ENCODE peak calls at places on chromosomes 3 and 15, in five cellular contexts. E is fibroblast of the aortic adventitia, M is Calu3, L is testis, X is GM23338. G is an unnamed sample.

GRCh38 chr3:10189557-10190374 is 25.0 kb downstream of the IRAK2 start:
- DNase-seq in E (peak), M (peak), X (no peak), L (peak), G (no peak)

GRCh38 chr3:173221010-173221409 is 80.0 kb upstream of the SPATA16 start:
- DNase-seq in E (peak), X (peak), M (peak), L (no peak), G (no peak)

GRCh38 chr15:84082739-84083138 is 152.8 kb upstream of the GOLGA6L4 start:
- DNase-seq in X (no peak), L (no peak), M (no peak), E (peak), G (no peak)

GRCh38 chr3:8052599-8053185 is 448.9 kb upstream of the LMCD1 start:
- DNase-seq in L (peak), E (no peak), M (no peak), X (no peak), G (no peak)

GRCh38 chr3:64998317-64998716 is 310.5 kb upstream of the ADAMTS9 start:
- DNase-seq in X (no peak), L (no peak), E (no peak), M (no peak), G (no peak)

GRCh38 chr15:44315164-44315563 is 26.6 kb downstream of the GOLM2 start:
- DNase-seq in E (no peak), X (no peak), M (no peak), L (no peak), G (no peak)

GRCh38 chr3:38114875-38115644 is 21.9 kb downstream of the ACAA1 start:
- DNase-seq in E (no peak), X (no peak), L (no peak), M (no peak), G (no peak)

GRCh38 chr3:117218709-117219108 is 509.1 kb downstream of the TUSC7 start:
- DNase-seq in M (no peak), E (no peak), X (no peak), L (no peak), G (no peak)

GRCh38 chr15:74726774-74727164 is 1.4 kb upstream of the CYP1A1 start:
- DNase-seq in M (no peak), E (no peak), X (peak), L (no peak), G (no peak)

GRCh38 chr3:25556504-25556903 is 108.2 kb downstream of the TOP2B start:
- DNase-seq in L (no peak), M (no peak), X (no peak), E (peak), G (no peak)

GRCh38 chr3:177893321-177893720 is 642.9 kb upstream of the KCNMB2 start:
- DNase-seq in L (peak), X (peak), M (no peak), E (no peak), G (no peak)
- TF ChIP-seq CTCF in L (no peak), X (no peak), M (no peak), E (peak), G (no peak)

DNA sequence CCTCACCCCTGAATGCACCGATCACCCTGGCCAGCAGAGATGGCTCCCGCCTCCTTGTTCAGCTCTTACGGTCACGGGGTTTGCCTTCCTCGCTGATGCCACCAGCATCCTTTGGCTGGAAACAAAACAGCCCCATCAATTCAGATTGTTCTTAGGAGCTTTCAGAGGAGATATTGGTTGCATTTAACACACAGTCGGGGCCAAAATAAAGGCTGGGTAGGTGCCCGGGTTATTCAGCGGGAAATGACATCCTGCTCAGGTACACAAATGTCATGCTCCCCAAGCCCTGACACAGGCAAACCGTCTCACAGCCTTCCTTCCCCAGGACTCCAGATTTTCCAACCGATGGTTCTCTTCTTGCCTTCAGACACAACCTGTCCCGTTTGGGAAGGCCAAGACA is 62.4 kb upstream of the MEF2A start:
- DNase-seq in X (no peak), M (no peak), E (no peak), L (no peak), G (no peak)
- TF ChIP-seq CTCF in X (no peak), M (no peak), E (no peak), L (no peak), G (no peak)

DNA sequence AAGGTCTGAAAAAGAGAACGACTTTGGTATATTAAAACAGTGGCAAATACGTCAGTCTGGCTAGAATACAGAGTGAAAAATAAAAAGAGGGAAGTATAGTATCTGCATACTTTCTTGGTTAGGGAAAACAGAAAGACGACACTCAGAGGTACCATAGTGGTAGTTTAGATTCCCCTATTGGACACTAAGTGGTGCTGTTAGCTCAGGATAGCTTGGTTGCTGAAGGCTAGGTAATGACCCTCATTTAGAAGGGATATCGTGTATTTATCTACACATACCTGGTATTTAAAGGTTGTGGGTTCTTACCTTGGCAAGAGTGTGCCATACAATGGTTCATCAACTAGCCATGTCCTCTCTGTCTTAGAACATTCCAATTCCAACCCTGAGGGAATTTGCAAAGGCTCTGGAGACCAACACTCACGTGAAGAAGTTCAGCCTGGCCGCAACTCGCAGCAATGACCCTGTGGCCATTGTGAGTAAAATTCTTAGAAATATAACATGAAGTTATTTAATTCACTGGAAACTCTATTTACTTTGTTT is 31.0 kb downstream of the TMOD2 start:
- DNase-seq in X (peak), L (no peak), M (peak), E (peak), G (no peak)
- TF ChIP-seq CTCF in X (peak), L (no peak), M (no peak), E (peak), G (no peak)

DNA sequence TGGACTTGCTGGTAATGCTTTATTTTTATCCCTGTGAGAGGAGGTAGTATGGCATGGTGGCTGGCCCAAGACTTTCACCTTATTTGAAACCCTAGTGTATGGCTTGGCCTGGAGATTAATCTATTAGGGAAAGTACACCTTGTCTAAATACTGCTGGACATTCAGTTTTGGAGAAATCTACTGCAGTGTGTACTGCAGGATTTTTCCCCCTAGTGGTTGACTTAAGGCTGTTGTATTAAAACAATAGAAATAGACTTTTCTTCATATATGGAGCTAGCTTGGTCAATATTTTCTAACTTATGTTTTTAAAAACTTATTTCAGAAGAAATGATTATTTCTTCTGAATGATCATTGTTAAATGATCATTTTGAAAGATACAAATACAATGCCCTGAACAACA is 13.9 kb upstream of the SLITRK3 start:
- DNase-seq in L (no peak), X (peak), M (no peak), E (no peak), G (no peak)
- TF ChIP-seq CTCF in L (no peak), X (no peak), M (peak), E (peak), G (peak)

GRCh38 chr3:98701276-98701675 is 61.9 kb upstream of the ST3GAL6 start:
- DNase-seq in M (no peak), E (no peak), L (no peak), X (no peak), G (no peak)

GRCh38 chr3:98705212-98705611 is 57.9 kb upstream of the ST3GAL6 start:
- DNase-seq in E (no peak), L (no peak), M (no peak), X (no peak), G (no peak)

GRCh38 chr3:98702166-98702565 is 61.0 kb upstream of the ST3GAL6 start:
- DNase-seq in E (peak), X (no peak), L (no peak), M (no peak), G (no peak)

GRCh38 chr3:98709433-98709832 is 53.7 kb upstream of the ST3GAL6 start:
- DNase-seq in E (no peak), X (no peak), L (no peak), M (no peak), G (no peak)

GRCh38 chr3:98705694-98706093 is 57.4 kb upstream of the ST3GAL6 start:
- DNase-seq in X (no peak), L (no peak), E (peak), M (no peak), G (no peak)
- TF ChIP-seq CTCF in X (peak), L (no peak), E (peak), M (no peak), G (no peak)